ENCODE peak calls at places on chromosomes 13 and 19, in eight cellular contexts. I, K, S, G, T, C, L and W are unnamed samples.

GRCh38 chr13:85549819-85550218 is 249.4 kb downstream of the SLITRK6 start:
- DNase-seq in I (no peak), K (peak; percentile 3), S (no peak), G (no peak), T (no peak), C (no peak), L (no peak), W (no peak)

GRCh38 chr13:102724923-102725322 is 30.1 kb upstream of the METTL21C start:
- DNase-seq in I (no peak), K (peak; percentile 29), S (peak; percentile 80), G (no peak), T (no peak), C (peak; percentile 56), L (peak; percentile 22), W (peak; percentile 8)

GRCh38 chr19:34351382-34351802 is 13.6 kb upstream of the GPI start:
- DNase-seq in I (no peak), K (no peak), S (no peak), G (no peak), T (no peak), C (peak; percentile 4), L (peak; percentile 35), W (no peak)

GRCh38 chr19:11421607-11422098 is 2.5 kb upstream of the RGL3 start:
- DNase-seq in I (no peak), K (peak; percentile 77), S (peak; percentile 32), G (peak; percentile 61), T (peak; percentile 94), C (no peak), L (peak; percentile 69), W (peak; percentile 88)

GRCh38 chr13:28329395-28330158 is 165.4 kb downstream of the FLT1 start:
- DNase-seq in I (no peak), K (no peak), S (peak; percentile 97), G (peak; percentile 10), T (no peak), C (peak; percentile 19), L (no peak), W (no peak)

GRCh38 chr13:73970413-73971055 is 163.7 kb downstream of the KLF12 start:
- DNase-seq in I (no peak), K (no peak), S (no peak), G (no peak), T (no peak), C (no peak), L (no peak), W (no peak)

GRCh38 chr19:42199440-42200115 is 17.9 kb downstream of the DEDD2 start:
- DNase-seq in I (no peak), K (no peak), S (no peak), G (no peak), T (peak; percentile 61), C (no peak), L (no peak), W (peak; percentile 43)

GRCh38 chr19:1102407-1103106 is 1.2 kb upstream of the GPX4 start:
- DNase-seq in I (peak; percentile 95), K (no peak), S (peak; percentile 98), G (no peak), T (no peak), C (peak; percentile 96), L (peak; percentile 89), W (peak; percentile 43)

GRCh38 chr19:53537126-53537522 is 821 bp upstream of the ZNF331 start:
- DNase-seq in I (no peak), K (no peak), S (no peak), G (no peak), T (no peak), C (no peak), L (peak; percentile 34), W (no peak)

GRCh38 chr13:92838786-92839185 is 387.8 kb upstream of the GPC6 start:
- DNase-seq in I (no peak), K (no peak), S (peak; percentile 86), G (no peak), T (no peak), C (peak; percentile 74), L (no peak), W (no peak)

GRCh38 chr13:30112602-30113435 is 194.5 kb downstream of the KATNAL1 start:
- DNase-seq in I (peak; percentile 61), K (peak; percentile 82), S (peak; percentile 92), G (peak; percentile 87), T (peak; percentile 92), C (peak; percentile 82), L (peak; percentile 91), W (peak; percentile 81)

GRCh38 chr13:40200273-40200978 is 466.0 kb downstream of the FOXO1 start:
- DNase-seq in I (no peak), K (no peak), S (no peak), G (no peak), T (no peak), C (no peak), L (no peak), W (peak; percentile 21)

GRCh38 chr19:28913626-28914025 is 299.3 kb downstream of the UQCRFS1 start:
- DNase-seq in I (no peak), K (no peak), S (no peak), G (no peak), T (no peak), C (no peak), L (no peak), W (no peak)

GRCh38 chr19:28914173-28914572 is 298.8 kb downstream of the UQCRFS1 start:
- DNase-seq in I (no peak), K (no peak), S (no peak), G (no peak), T (no peak), C (no peak), L (no peak), W (no peak)

GRCh38 chr19:28905996-28906395 is 307.0 kb downstream of the UQCRFS1 start:
- DNase-seq in I (no peak), K (no peak), S (peak; percentile 82), G (no peak), T (no peak), C (no peak), L (no peak), W (no peak)

GRCh38 chr19:28908941-28909340 is 304.0 kb downstream of the UQCRFS1 start:
- DNase-seq in I (no peak), K (no peak), S (no peak), G (no peak), T (no peak), C (no peak), L (no peak), W (no peak)
- H3K27ac ChIP-seq in I (no peak overlapping the region), K (no peak overlapping the region), S (no peak overlapping the region), G (no peak overlapping the region), T (no peak overlapping the region), C (no peak overlapping the region), L (no peak overlapping the region), W (no peak overlapping the region)

GRCh38 chr13:97976551-97977375 is 23.3 kb downstream of the IPO5 start:
- DNase-seq in I (no peak), K (peak; percentile 75), S (peak; percentile 76), G (no peak), T (peak; percentile 34), C (no peak), L (peak; percentile 68), W (peak; percentile 8)
- TF ChIP-seq EZH2phosphoT487 in I (no peak), K (no peak), S (no peak), G (no peak), T (no peak), C (no peak), L (no peak), W (no peak)

DNA sequence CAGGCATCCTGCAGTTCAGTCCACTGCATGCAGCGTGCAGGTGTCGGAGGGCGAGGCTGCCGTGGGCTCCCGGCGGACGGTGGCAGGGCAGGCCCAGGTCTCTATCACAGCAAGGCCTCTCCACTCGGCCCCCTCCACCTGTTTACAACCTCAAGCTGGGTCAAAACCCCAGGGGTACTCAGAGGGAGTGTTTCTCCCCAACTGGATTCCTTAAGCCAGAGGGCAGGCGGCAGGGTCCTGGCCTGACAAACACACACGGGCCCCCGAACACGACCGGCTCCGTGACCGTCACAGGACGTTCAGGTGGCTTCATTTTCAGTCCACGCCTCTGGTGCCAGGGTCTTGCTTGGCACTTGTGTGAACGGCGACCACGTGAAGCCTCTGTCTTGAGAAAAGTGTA is 23.5 kb downstream of the RASA3 start:
- DNase-seq in I (no peak), K (no peak), S (no peak), G (no peak), T (no peak), C (no peak), L (no peak), W (no peak)
- H3K27ac ChIP-seq in I (no peak overlapping the region), K (peak overlapping the region; percentile 1), S (no peak overlapping the region), G (no peak overlapping the region), T (no peak overlapping the region), C (no peak overlapping the region), L (no peak overlapping the region), W (no peak overlapping the region)

DNA sequence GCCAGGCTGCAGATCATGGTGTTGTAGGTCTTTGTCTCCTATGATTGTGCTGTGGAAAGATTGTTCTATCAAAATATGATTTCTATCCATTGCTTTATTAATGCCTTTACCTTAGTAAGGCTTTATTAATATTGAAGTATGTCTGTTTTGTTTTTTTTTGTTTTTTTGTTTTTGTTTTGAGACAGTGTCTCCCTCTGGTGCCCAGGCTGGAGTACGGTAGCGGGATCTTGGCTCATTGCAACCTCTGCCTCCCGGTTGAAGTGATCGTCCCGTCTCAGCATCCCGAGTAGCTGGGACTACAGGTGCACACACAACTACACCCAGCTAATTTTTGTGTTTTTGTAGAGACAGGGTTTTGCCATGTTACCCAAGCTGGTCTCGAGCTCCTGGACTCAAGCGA is 7.7 kb downstream of the IRGC start:
- DNase-seq in I (peak; percentile 33), K (no peak), S (peak; percentile 31), G (no peak), T (peak; percentile 42), C (peak; percentile 10), L (no peak), W (no peak)
- TF ChIP-seq EZH2phosphoT487 in I (no peak), K (no peak), S (no peak), G (no peak), T (no peak), C (no peak), L (no peak), W (no peak)

DNA sequence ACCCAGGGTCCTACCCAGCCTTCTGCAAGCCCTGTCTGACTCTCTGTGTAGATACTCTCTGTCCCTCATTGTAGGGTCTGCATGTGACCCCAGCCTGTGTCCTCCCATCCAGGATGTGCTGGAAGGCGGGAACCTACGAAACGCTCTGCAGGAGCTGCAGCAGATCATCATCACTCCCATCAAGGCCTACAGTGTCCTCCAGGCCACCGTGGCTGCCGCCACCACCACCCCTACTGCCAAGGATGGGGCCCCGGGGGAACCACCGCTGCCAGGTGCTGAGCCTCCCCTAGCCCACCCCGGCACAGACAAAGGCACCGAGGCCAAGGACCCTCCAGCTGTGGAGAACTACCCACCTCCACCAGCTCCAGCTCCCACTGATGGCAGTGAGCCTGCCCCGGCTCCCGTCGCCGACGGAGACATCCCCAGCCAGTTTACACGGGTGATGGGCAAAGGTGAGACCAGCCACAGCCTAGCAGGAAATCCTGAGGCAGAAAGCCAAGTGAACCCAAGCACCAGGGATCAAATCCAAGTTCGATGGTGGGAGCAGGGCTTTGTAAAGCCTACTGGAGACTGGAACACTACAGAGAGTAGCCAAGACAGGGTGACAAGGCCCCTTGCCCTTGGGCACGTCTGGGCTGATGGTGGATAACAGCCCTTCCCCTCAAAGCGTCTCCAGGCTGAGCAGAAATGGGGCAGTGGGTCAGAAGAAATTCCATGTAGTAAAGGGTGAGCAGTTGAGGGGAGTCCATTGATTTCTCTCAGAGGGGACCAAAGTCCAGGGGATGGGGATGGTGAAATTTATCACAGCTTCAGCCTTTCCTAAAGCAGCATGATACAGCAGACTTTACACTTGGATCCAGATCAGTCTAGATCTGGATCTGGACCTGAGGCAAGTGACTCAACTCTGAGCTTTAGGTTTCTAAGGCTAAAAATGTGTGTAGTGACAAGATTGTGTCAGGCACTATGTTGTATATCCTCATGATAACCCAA is 13.2 kb downstream of the PAF1 start:
- DNase-seq in I (no peak), K (no peak), S (peak; percentile 50), G (no peak), T (no peak), C (no peak), L (no peak), W (no peak)
- H3K27ac ChIP-seq in I (no peak overlapping the region), K (no peak overlapping the region), S (peak overlapping the region; percentile 42), G (no peak overlapping the region), T (no peak overlapping the region), C (no peak overlapping the region), L (no peak overlapping the region), W (no peak overlapping the region)

GRCh38 chr19:28168557-28168956 is 1044.4 kb downstream of the UQCRFS1 start:
- DNase-seq in I (no peak), K (no peak), S (no peak), G (peak; percentile 63), T (peak; percentile 79), C (no peak), L (no peak), W (no peak)
- TF ChIP-seq EZH2phosphoT487 in I (no peak), K (no peak), S (no peak), G (no peak), T (no peak), C (no peak), L (no peak), W (no peak)